ENCODE peak calls at places on chromosomes 1 and 21, in five cellular contexts. N, T, Y, P and U are unnamed samples.

GRCh38 chr21:37367758-37368535 is 1.4 kb downstream of the DYRK1A start:
- DNase-seq in N (peak), T (no peak), Y (no peak), P (peak), U (no peak)

GRCh38 chr1:29468501-29468900 is 232.2 kb downstream of the PTPRU start:
- DNase-seq in N (no peak), T (no peak), Y (no peak), P (no peak), U (no peak)

GRCh38 chr1:30969903-30970302 is 61.3 kb upstream of the SDC3 start:
- DNase-seq in N (no peak), T (no peak), Y (no peak), P (no peak), U (no peak)

GRCh38 chr1:99326215-99326949 is 62.1 kb downstream of the PLPPR4 start:
- DNase-seq in N (peak), T (no peak), Y (no peak), P (peak), U (no peak)

GRCh38 chr1:247639381-247639981 is 34.1 kb downstream of the OR2G3 start:
- DNase-seq in N (no peak), T (no peak), Y (peak), P (peak), U (no peak)

GRCh38 chr21:45397381-45397780 is 7.6 kb upstream of the COL18A1 start:
- DNase-seq in N (no peak), T (no peak), Y (no peak), P (no peak), U (no peak)

GRCh38 chr1:233025156-233025555 is 74.7 kb downstream of the NTPCR start:
- DNase-seq in N (peak), T (no peak), Y (no peak), P (peak), U (peak)

GRCh38 chr1:224513787-224514209 is 79.2 kb upstream of the WDR26 start:
- DNase-seq in N (peak), T (peak), Y (peak), P (peak), U (peak)

GRCh38 chr1:236282719-236283118 is 961 bp upstream of the ERO1B start:
- DNase-seq in N (no peak), T (no peak), Y (no peak), P (no peak), U (no peak)

GRCh38 chr1:13483946-13484345 is 29.9 kb downstream of the LRRC38 start:
- DNase-seq in N (no peak), T (no peak), Y (no peak), P (no peak), U (no peak)

GRCh38 chr1:13482600-13482999 is 31.2 kb downstream of the LRRC38 start:
- DNase-seq in N (no peak), T (no peak), Y (no peak), P (no peak), U (no peak)

GRCh38 chr1:13492711-13493110 is 21.1 kb downstream of the LRRC38 start:
- DNase-seq in N (no peak), T (no peak), Y (no peak), P (no peak), U (no peak)

DNA sequence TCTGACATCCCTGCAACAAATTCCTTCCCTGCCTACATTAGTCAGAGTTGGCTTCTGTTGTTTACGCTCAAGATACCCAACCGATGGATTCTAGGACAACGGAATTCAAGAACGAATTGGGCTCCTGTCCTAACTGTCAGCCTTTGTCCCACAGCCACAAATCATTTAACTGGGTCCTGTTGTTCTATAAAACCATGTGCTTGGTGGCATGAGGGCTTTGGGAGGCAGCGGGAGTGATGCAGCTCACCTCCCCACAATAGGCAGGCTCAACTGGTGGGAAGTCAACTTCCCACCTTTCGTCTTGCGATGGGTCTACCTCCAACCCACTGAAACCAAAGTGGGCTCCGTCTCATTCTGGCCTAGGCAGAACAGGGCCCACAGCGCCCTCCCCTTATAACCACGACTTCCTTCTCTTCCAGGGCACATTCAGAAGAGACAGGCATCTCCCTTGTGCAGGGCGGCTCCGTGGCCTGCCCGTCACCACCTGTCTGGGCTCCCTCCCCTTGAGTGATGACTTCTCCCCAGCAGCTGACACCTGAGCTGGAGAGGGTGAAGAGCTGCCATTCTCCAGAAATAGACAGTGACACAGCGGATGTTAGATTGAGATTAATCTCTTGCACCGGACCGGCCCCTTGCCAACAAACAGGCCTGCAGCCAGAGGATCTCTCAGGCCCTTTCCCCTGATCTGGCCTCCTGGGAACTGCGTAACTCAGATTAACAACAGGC is 26.5 kb downstream of the LRRC38 start:
- DNase-seq in N (no peak), T (no peak), Y (no peak), P (no peak), U (no peak)
- H3K9ac ChIP-seq in N (no peak), T (no peak), Y (no peak), P (no peak), U (no peak)

GRCh38 chr1:115099693-115100050 is 10.4 kb upstream of the TSPAN2 start:
- DNase-seq in N (no peak), T (no peak), Y (no peak), P (no peak), U (no peak)
- H3K9ac ChIP-seq in N (no peak), T (no peak), Y (no peak), P (no peak), U (no peak)

GRCh38 chr1:115677570-115677969 is 35.8 kb downstream of the VANGL1 start:
- DNase-seq in N (no peak), T (no peak), Y (peak), P (peak), U (no peak)
- H3K9ac ChIP-seq in N (no peak), T (no peak), Y (no peak), P (no peak), U (no peak)

GRCh38 chr1:215188302-215188950 is 105.9 kb downstream of the KCNK2 start:
- DNase-seq in N (no peak), T (no peak), Y (no peak), P (peak), U (no peak)

GRCh38 chr1:215198021-215198420 is 115.5 kb downstream of the KCNK2 start:
- DNase-seq in N (no peak), T (no peak), Y (no peak), P (no peak), U (no peak)

GRCh38 chr1:215192306-215192705 is 109.8 kb downstream of the KCNK2 start:
- DNase-seq in N (no peak), T (no peak), Y (no peak), P (no peak), U (no peak)
- H3K9ac ChIP-seq in N (no peak), T (no peak), Y (no peak), P (no peak), U (no peak)

GRCh38 chr1:225650198-225650597 is 2.7 kb downstream of the ENAH start:
- DNase-seq in N (no peak), T (no peak), Y (no peak), P (no peak), U (no peak)
- H3K9ac ChIP-seq in N (no peak), T (no peak), Y (no peak), P (peak), U (no peak)

GRCh38 chr1:192740214-192740613 is 68.6 kb upstream of the RGS2 start:
- DNase-seq in N (no peak), T (no peak), Y (no peak), P (no peak), U (no peak)

GRCh38 chr1:192739476-192740184 is 69.2 kb upstream of the RGS2 start:
- DNase-seq in N (no peak), T (no peak), Y (no peak), P (no peak), U (no peak)

GRCh38 chr1:192737311-192737710 is 71.5 kb upstream of the RGS2 start:
- DNase-seq in N (no peak), T (no peak), Y (no peak), P (no peak), U (no peak)

GRCh38 chr1:192732787-192733186 is 76.1 kb upstream of the RGS2 start:
- DNase-seq in N (no peak), T (peak), Y (no peak), P (peak), U (no peak)

GRCh38 chr1:192735298-192735697 is 73.5 kb upstream of the RGS2 start:
- DNase-seq in N (no peak), T (no peak), Y (no peak), P (no peak), U (no peak)
- H3K9ac ChIP-seq in N (no peak), T (no peak), Y (no peak), P (no peak), U (no peak)

GRCh38 chr1:193068013-193068412 is 8.6 kb downstream of the RO60 start:
- DNase-seq in N (no peak), T (no peak), Y (no peak), P (no peak), U (no peak)

GRCh38 chr1:193069748-193070394 is 10.5 kb downstream of the RO60 start:
- DNase-seq in N (peak), T (no peak), Y (peak), P (peak), U (no peak)

GRCh38 chr1:193070942-193071341 is 11.5 kb downstream of the RO60 start:
- DNase-seq in N (no peak), T (no peak), Y (no peak), P (peak), U (no peak)

GRCh38 chr1:193066606-193067005 is 7.2 kb downstream of the RO60 start:
- DNase-seq in N (no peak), T (no peak), Y (no peak), P (no peak), U (no peak)

GRCh38 chr1:193070395-193070753 is 11.0 kb downstream of the RO60 start:
- DNase-seq in N (no peak), T (no peak), Y (no peak), P (no peak), U (no peak)
- H3K9ac ChIP-seq in N (no peak), T (no peak), Y (peak), P (no peak), U (no peak)

GRCh38 chr1:14997646-14998276 is 155.8 kb upstream of the TMEM51 start:
- DNase-seq in N (no peak), T (no peak), Y (no peak), P (peak), U (no peak)
- H3K9ac ChIP-seq in N (no peak), T (no peak), Y (no peak), P (no peak), U (peak)